ENCODE peak calls at places on chromosome 2, in seven cellular contexts. M is A673; K is colonic mucosa; Q is anterior cingulate cortex; I is brain microvascular endothelial cell; S is GM13977; A is activated CD4-positive, alpha-beta T cell treated with anti-CD3 and anti-CD28 coated beads for 36 hours. C is an unnamed sample.

GRCh38 chr2:61470122-61470951 is 550 bp downstream of the USP34 start:
- DNase-seq in M (peak), K (peak), Q (peak), I (peak), S (peak), A (peak), C (peak)

GRCh38 chr2:95020275-95021014 is 5.1 kb upstream of the MAL start:
- DNase-seq in M (no peak), K (no peak), Q (no peak), I (no peak), S (no peak), A (no peak), C (no peak)

GRCh38 chr2:113284481-113284880 is 5.8 kb upstream of the PAX8 start:
- DNase-seq in M (no peak), K (no peak), Q (no peak), I (peak), S (no peak), A (no peak), C (no peak)

GRCh38 chr2:29747786-29748470 is 173.5 kb downstream of the ALK start:
- DNase-seq in M (peak), K (no peak), Q (no peak), I (peak), S (no peak), A (peak), C (no peak)

GRCh38 chr2:69213832-69214231 is 173.2 kb downstream of the GFPT1 start:
- DNase-seq in M (no peak), K (no peak), Q (no peak), I (no peak), S (no peak), A (no peak), C (no peak)

GRCh38 chr2:162126145-162126926 is 25.7 kb downstream of the GCG start:
- DNase-seq in M (no peak), K (no peak), Q (no peak), I (no peak), S (peak), A (no peak), C (peak)

GRCh38 chr2:154664248-154664647 is 34.2 kb upstream of the KCNJ3 start:
- DNase-seq in M (no peak), K (no peak), Q (no peak), I (no peak), S (no peak), A (no peak), C (no peak)

GRCh38 chr2:25558262-25558661 is 115.1 kb downstream of the DTNB start:
- DNase-seq in M (peak), K (no peak), Q (no peak), I (peak), S (peak), A (peak), C (peak)

GRCh38 chr2:54895735-54896134 is 154.5 kb downstream of the RTN4 start:
- DNase-seq in M (no peak), K (no peak), Q (no peak), I (peak), S (no peak), A (no peak), C (no peak)

GRCh38 chr2:238929242-238930081 is 81.6 kb downstream of the TWIST2 start:
- DNase-seq in M (no peak), K (peak), Q (no peak), I (peak), S (no peak), A (no peak), C (no peak)

C was measured in Kasumi-1.